ENCODE peak calls at places on chromosomes 7 and 10, in six cellular contexts. R is mucosa of descending colon, O is astrocyte of the spinal cord, H is lung, A is spleen, U is ovary. D is an unnamed sample.

GRCh38 chr10:132617781-132618052 is 80.1 kb downstream of the INPP5A start:
- DNase-seq in H (no peak), R (no peak), O (no peak), U (no peak), A (no peak), D (no peak)

GRCh38 chr7:4665661-4666060 is 16.4 kb upstream of the FOXK1 start:
- DNase-seq in H (no peak), R (no peak), A (no peak), O (peak), U (no peak), D (peak)

GRCh38 chr7:108109216-108109908 is 20.8 kb downstream of the LAMB4 start:
- DNase-seq in A (no peak), O (no peak), R (no peak), U (no peak), H (no peak), D (peak)

GRCh38 chr7:158308001-158308400 is 279.6 kb downstream of the PTPRN2 start:
- DNase-seq in O (no peak), H (no peak), A (no peak), U (no peak), R (no peak), D (no peak)

GRCh38 chr10:102815790-102816549 is 21.2 kb downstream of the CYP17A1 start:
- DNase-seq in O (peak), R (no peak), A (no peak), U (peak), H (peak), D (peak)

GRCh38 chr10:59905066-59905734 is 1.2 kb downstream of the CCDC6 start:
- DNase-seq in R (peak), A (peak), H (peak), O (no peak), U (no peak), D (peak)

GRCh38 chr10:133242611-133243356 is 5.1 kb downstream of the VENTX start:
- DNase-seq in O (no peak), A (no peak), R (no peak), U (no peak), H (no peak), D (peak)

GRCh38 chr10:82249141-82249540 is 374.1 kb downstream of the NRG3 start:
- DNase-seq in H (no peak), A (no peak), O (no peak), U (no peak), R (no peak), D (no peak)

GRCh38 chr7:115449689-115450088 is 527.8 kb downstream of the MDFIC start:
- DNase-seq in H (no peak), R (no peak), U (no peak), A (no peak), O (no peak), D (peak)

GRCh38 chr7:132239422-132239994 is 336.8 kb downstream of the PLXNA4 start:
- DNase-seq in H (no peak), O (no peak), R (no peak), A (no peak), U (no peak), D (no peak)
- TF ChIP-seq CTCF in H (no peak), O (no peak), R (no peak), A (no peak), U (no peak), D (no peak)

GRCh38 chr10:120980316-120980975 is 129.3 kb downstream of the WDR11 start:
- DNase-seq in U (no peak), H (peak), R (no peak), O (no peak), A (no peak), D (no peak)

GRCh38 chr10:120981601-120982381 is 130.6 kb downstream of the WDR11 start:
- DNase-seq in A (no peak), O (no peak), H (no peak), R (no peak), U (no peak), D (no peak)

GRCh38 chr10:120977892-120978291 is 126.7 kb downstream of the WDR11 start:
- DNase-seq in R (no peak), A (no peak), O (no peak), H (no peak), U (no peak), D (no peak)

GRCh38 chr10:120978589-120979252 is 127.6 kb downstream of the WDR11 start:
- DNase-seq in A (no peak), H (no peak), R (peak), U (no peak), O (peak), D (peak)

DNA sequence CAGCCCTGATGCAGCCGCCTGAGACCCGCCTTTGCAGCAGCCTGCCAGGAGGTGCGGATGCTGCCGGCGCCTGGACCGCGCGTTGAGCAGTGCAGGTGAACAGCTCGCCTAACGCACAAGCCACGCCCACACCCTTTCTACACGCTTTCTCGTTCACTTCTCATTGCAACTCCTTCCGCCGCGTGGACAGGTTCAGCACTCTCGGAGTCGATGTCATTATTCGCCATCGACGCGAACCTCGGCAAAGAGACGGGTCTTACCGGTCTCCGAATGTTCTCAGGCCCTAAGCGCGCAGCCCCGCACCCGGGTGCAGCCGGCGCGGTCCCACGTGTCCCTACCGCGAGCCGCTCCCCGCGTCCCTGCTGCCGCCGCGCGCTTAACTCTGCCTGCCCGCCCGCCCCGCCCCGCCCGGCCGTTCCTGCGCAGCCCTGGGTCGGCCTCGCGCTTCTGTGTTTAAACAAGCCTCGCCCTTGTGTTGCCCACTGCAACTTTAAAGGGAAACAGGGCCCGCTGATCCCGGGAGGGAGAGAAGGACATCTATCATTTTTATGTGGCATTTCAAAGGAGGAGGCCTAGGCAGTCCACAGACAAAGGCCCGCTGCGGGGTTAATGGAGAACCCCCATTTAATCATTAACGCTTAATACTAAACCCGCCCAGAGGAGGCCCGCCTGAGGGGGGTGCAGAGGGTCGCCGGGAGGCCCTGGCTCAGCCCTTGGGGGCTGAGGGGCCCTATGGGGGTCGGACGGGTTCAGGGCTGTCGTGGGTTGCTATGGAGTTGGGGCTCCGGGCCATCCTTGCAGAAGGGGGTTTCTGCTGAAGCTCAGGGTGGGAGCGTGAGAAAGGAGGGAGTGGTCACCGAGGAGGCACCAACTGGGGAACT is 128.5 kb downstream of the WDR11 start:
- DNase-seq in O (no peak), H (peak), A (no peak), R (peak), U (peak), D (no peak)
- H3K4me3 ChIP-seq in O (no peak), H (peak), A (peak), R (no peak), U (peak), D (no peak)

GRCh38 chr10:47156873-47157272 is 143.1 kb upstream of the GDF10 start:
- DNase-seq in U (no peak), H (no peak), A (no peak), O (no peak), R (no peak), D (no peak)

GRCh38 chr10:47154762-47155161 is 145.2 kb upstream of the GDF10 start:
- DNase-seq in H (no peak), A (no peak), U (no peak), R (no peak), O (no peak), D (no peak)

GRCh38 chr10:47151880-47152279 is 148.1 kb upstream of the GDF10 start:
- DNase-seq in R (no peak), H (no peak), A (no peak), O (no peak), U (no peak), D (no peak)

GRCh38 chr10:47150581-47150980 is 149.4 kb upstream of the GDF10 start:
- DNase-seq in O (no peak), R (no peak), A (no peak), U (no peak), H (no peak), D (no peak)

DNA sequence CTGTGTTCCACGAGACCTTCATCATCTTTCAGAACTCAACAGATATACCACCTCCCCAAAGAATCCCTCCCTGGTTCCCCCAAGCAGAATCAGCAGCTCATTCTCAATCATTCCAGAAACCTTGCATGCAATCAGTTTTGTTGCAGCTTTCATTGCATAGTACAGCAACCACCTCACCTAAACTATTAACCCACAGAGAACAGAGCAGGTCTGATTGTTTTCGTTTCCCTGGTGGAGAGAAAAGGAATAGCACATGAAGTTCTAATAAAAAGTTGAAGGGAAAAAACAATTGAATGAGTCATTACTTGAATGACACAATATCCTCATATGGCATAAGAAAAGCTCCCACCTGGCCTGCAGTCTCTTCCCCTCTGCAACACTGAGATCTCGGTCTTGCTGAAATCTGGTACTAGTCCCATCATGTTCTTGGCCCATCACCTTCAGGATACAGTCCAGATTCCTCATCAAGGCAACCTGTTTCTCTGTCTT is 147.1 kb upstream of the GDF10 start:
- DNase-seq in O (no peak), R (no peak), H (no peak), U (no peak), A (no peak), D (peak)
- TF ChIP-seq CTCF in O (peak), R (no peak), H (no peak), U (no peak), A (peak), D (peak)

DNA sequence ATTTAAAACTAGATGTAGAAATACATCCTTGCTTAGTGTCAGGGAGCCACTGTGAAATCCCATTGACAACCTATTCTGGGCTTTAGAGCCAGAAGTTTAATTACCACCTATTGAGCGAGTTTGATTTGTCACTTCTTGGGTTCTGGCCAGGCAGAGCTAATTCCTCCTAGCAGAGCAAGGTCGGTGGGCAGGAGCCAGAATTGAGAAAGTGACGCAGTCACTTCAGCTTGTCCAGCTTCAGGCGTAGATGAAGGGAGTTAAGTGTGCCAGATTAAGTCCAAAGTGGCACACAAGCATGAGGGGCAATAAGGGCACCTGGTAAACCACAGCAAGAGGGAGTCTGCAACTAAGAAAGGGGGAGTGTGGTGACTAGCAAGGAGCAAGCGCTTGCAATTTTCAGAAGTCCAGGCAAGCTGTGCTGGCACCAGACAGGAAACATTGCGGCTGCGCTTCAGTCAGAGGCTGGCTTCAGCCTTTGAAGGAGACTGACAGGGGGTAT is 119.4 kb downstream of the ST7 start:
- DNase-seq in H (peak), A (no peak), O (peak), U (no peak), R (no peak), D (peak)
- H3K4me3 ChIP-seq in H (no peak), A (no peak), O (no peak), U (no peak), R (no peak), D (no peak)